ENCODE peak calls at places on chromosomes 3 and 15, in seven cellular contexts. C is thoracic aorta, E is sigmoid colon, V is SJSA1, L is A549, A is mesenchymal stem cell, K is PC-9. O is an unnamed sample. For H3K9me3, the result is how much of the 10 kb centered on the place peaks cover.

GRCh38 chr3:18111702-18112311 is 313.3 kb downstream of the SATB1 start:
- DNase-seq in K (peak), C (no peak), A (no peak), E (no peak), L (no peak), V (no peak), O (no peak)

GRCh38 chr3:197792019-197792647 is 1.1 kb downstream of the LRCH3 start:
- DNase-seq in C (no peak), A (no peak), V (no peak), K (no peak), E (no peak), L (no peak), O (no peak)

GRCh38 chr3:30719536-30719935 is 113.1 kb downstream of the TGFBR2 start:
- DNase-seq in C (no peak), A (no peak), K (no peak), E (no peak), V (no peak), L (no peak), O (no peak)

GRCh38 chr3:149886957-149887356 is 73.9 kb downstream of the RNF13 start:
- DNase-seq in E (no peak), L (peak), A (no peak), V (no peak), K (no peak), C (no peak), O (no peak)

GRCh38 chr15:33098082-33099058 is 96.1 kb downstream of the FMN1 start:
- DNase-seq in L (no peak), C (no peak), K (peak), A (peak), E (no peak), V (peak), O (no peak)

GRCh38 chr15:70054366-70054765 is 43.4 kb downstream of the TLE3 start:
- DNase-seq in V (no peak), K (no peak), E (peak), C (no peak), A (no peak), L (no peak), O (peak)

GRCh38 chr15:73318463-73319351 is 50.1 kb downstream of the HCN4 start:
- DNase-seq in E (no peak), K (no peak), A (no peak), L (no peak), C (no peak), V (no peak), O (peak)

GRCh38 chr15:85754993-85755392 is 39.7 kb downstream of the KLHL25 start:
- DNase-seq in C (no peak), V (no peak), A (no peak), E (peak), K (no peak), L (no peak), O (peak)

GRCh38 chr15:45200001-45200798 is 12.4 kb upstream of the SHF start:
- DNase-seq in A (peak), V (peak), K (peak), L (peak), C (peak), E (peak), O (peak)

GRCh38 chr15:89888214-89888804 is 5.5 kb downstream of the AP3S2 start:
- DNase-seq in K (peak), V (no peak), A (peak), C (no peak), E (no peak), L (peak), O (no peak)

GRCh38 chr15:100131321-100132224 is 210.2 kb downstream of the ADAMTS17 start:
- DNase-seq in V (no peak), C (no peak), E (no peak), A (peak), K (peak), L (peak), O (no peak)

GRCh38 chr15:91926871-91927270 is 73.4 kb downstream of the SLCO3A1 start:
- DNase-seq in V (no peak), C (no peak), L (no peak), E (no peak), A (no peak), K (no peak), O (no peak)

GRCh38 chr15:99106417-99107220 is 1.7 kb downstream of the SYNM start:
- DNase-seq in K (no peak), V (no peak), A (peak), E (peak), C (no peak), L (no peak), O (no peak)

GRCh38 chr15:43998607-43999006 is 171.8 kb downstream of the WDR76 start:
- DNase-seq in L (peak), E (no peak), A (no peak), C (no peak), V (no peak), K (peak), O (peak)

GRCh38 chr3:46112296-46112695 is 85.0 kb upstream of the XCR1 start:
- DNase-seq in A (no peak), E (no peak), L (no peak), V (peak), C (no peak), K (no peak), O (no peak)

GRCh38 chr3:159620873-159621272 is 367.8 kb upstream of the IL12A start:
- DNase-seq in L (peak), E (no peak), C (no peak), A (peak), V (peak), K (peak), O (no peak)

GRCh38 chr15:100887211-100887913 is 7.7 kb downstream of the ALDH1A3 start:
- DNase-seq in L (no peak), A (no peak), V (no peak), K (no peak), C (no peak), E (peak), O (no peak)

GRCh38 chr3:5080779-5081550 is 41.1 kb upstream of the ARL8B start:
- DNase-seq in E (peak), C (no peak), A (no peak), K (no peak), L (no peak), V (no peak), O (no peak)

GRCh38 chr3:192758654-192759053 is 31.3 kb upstream of the FGF12 start:
- DNase-seq in K (no peak), C (no peak), V (no peak), E (no peak), A (no peak), L (no peak), O (no peak)

GRCh38 chr3:46114324-46114988 is 87.2 kb upstream of the XCR1 start:
- DNase-seq in K (no peak), V (peak), L (peak), C (no peak), E (no peak), A (peak), O (no peak)

DNA sequence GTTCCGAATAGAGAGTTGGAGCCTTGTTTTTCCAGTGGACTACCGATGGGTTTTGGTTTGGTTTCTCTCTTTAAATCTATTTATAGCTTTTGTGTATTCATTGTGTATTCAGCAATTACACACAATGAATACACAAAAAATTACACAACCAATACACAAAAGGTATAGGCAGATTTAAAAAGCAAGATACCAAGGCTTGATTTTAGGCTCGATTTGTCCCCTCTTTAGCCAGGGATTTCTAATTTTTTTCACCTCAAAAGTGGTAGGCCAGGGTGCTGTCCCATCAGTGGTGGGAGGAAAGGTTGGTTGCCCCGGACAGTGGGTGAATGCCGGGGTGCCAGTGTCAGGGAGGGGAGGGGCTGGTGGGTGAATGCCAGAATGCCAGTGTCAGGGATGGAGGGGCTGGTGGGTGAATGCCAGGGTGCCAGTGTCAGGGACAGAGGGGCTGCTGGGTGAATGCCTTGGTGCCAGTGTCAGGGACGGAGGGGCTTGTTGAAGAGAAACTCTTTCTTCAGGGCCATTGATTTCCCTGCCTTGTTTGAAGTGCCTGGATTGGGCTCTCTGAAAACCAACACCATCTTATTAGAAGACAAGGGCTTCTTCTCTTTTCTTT is 186.2 kb downstream of the GOLGA6L6 start:
- DNase-seq in L (no peak), V (no peak), K (no peak), E (peak), C (no peak), A (no peak), O (no peak)
- H3K9me3 ChIP-seq in L (under half), V (under half), K (under half), E (under half), C (under half), A (under half), O (under half)

GRCh38 chr3:194077602-194078001 is 58.3 kb upstream of the HES1 start:
- DNase-seq in L (no peak), E (no peak), C (no peak), A (no peak), V (no peak), K (no peak), O (no peak)

GRCh38 chr3:194075088-194075615 is 60.8 kb upstream of the HES1 start:
- DNase-seq in A (no peak), V (no peak), L (peak), C (no peak), K (no peak), E (no peak), O (no peak)

GRCh38 chr3:194073926-194074325 is 62.0 kb upstream of the HES1 start:
- DNase-seq in V (no peak), K (no peak), C (no peak), A (no peak), E (no peak), L (no peak), O (no peak)

GRCh38 chr3:194076486-194076885 is 59.5 kb upstream of the HES1 start:
- DNase-seq in A (no peak), K (no peak), C (no peak), L (no peak), V (no peak), E (no peak), O (no peak)

DNA sequence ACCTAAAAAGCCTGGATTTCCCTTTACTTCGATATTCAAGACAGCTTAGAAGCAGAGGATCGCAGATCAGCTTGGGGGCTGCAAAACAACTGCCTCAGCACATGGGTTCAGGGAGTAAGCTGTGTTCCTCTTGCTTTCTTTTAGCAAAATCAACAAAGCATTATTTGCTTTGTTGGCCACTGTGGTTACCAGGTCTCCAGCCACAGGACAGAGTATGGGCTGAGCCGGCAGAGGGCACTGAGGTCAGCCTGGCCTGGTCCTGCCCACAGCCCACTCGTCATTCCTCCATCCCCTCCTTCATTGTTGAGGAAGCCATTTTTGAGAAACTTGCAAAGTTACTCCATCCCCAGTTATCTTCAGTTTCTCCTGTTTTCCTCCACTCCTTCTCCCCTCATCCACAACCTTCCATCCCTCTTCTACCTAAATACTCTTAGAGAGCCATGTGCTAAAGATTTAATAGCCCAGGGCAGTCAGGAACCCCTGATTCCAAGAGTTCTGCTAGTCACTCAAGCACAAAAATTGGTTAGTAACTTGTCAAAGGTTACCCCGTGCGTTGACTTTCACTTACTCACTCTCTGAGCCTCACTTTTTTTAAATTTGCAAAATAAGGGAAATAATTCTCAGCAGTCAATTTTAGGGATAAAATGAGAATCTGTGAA is 60.0 kb upstream of the HES1 start:
- DNase-seq in K (peak), L (peak), C (no peak), A (no peak), V (no peak), E (no peak), O (no peak)
- H3K9me3 ChIP-seq in K (under half), L (under half), C (under half), A (under half), V (under half), E (under half), O (under half)

GRCh38 chr3:13901935-13902584 is 22.2 kb upstream of the WNT7A start:
- DNase-seq in L (no peak), A (no peak), V (no peak), K (no peak), E (no peak), C (no peak), O (no peak)
- H3K9me3 ChIP-seq in L (half or more), A (half or more), V (under half), K (under half), E (under half), C (half or more), O (under half)

GRCh38 chr3:182479335-182479734 is 314.0 kb upstream of the ATP11B start:
- DNase-seq in V (no peak), L (no peak), A (no peak), C (no peak), E (no peak), K (no peak), O (no peak)
- H3K9me3 ChIP-seq in V (under half), L (under half), A (under half), C (under half), E (under half), K (under half), O (under half)

GRCh38 chr3:142288032-142288638 is 62.8 kb upstream of the GK5 start:
- DNase-seq in L (peak), E (no peak), V (no peak), A (no peak), K (no peak), C (no peak), O (no peak)
- H3K9me3 ChIP-seq in L (under half), E (under half), V (under half), A (under half), K (under half), C (under half), O (under half)

GRCh38 chr3:11411956-11412355 is 139.8 kb downstream of the ATG7 start:
- DNase-seq in C (no peak), A (no peak), V (no peak), E (no peak), K (no peak), L (no peak), O (no peak)
- H3K9me3 ChIP-seq in C (under half), A (under half), V (under half), E (under half), K (under half), L (under half), O (under half)

DNA sequence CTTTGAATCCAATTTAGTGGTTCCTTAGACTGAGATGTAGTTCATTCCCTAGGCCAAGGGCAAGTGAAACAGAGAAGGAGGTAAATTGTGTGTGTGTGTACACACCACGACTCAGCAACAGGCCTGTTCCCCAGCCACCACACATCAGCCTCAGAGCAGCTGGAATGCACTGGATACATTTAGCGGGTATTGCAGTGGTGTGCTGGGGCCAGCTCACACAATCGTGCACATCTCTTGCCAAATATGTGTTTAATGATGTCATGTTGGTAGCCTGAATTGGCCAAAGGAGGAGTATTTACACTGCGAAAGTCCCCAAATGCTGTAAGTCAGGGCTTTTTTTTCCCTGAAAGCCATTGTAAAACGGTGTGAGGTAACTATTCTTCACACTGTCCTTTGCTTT is 82.3 kb downstream of the RBPMS2 start:
- DNase-seq in K (no peak), L (peak), A (peak), E (peak), V (no peak), C (peak), O (peak)
- H3K9me3 ChIP-seq in K (under half), L (under half), A (under half), E (under half), V (under half), C (under half), O (under half)

O was measured in tibial artery.